ENCODE peak calls at places on chromosomes 1 and 21, in four cellular contexts. O is stomach, W is IMR-90, P is coronary artery. F is an unnamed sample.
A peak's percentile ranks its signal among the peaks of the same experiment; 100 is the strongest.

GRCh38 chr1:47230692-47231313 is 1.2 kb downstream of the TAL1 start:
- DNase-seq in P (no peak), O (no peak), W (no peak), F (no peak)

GRCh38 chr1:230501845-230502244 is 75.7 kb upstream of the PGBD5 start:
- DNase-seq in O (no peak), W (no peak), P (no peak), F (no peak)

GRCh38 chr1:30871276-30871871 is 37.2 kb downstream of the SDC3 start:
- DNase-seq in W (no peak), P (no peak), O (no peak), F (no peak)

GRCh38 chr1:235999259-235999925 is 65.5 kb downstream of the NID1 start:
- DNase-seq in O (no peak), W (peak; percentile 99), P (peak; percentile 62), F (no peak)

GRCh38 chr1:195064358-195064757 is 1543.9 kb downstream of the KCNT2 start:
- DNase-seq in P (no peak), O (no peak), W (no peak), F (no peak)

GRCh38 chr1:6625579-6626149 is 996 bp downstream of the THAP3 start:
- DNase-seq in O (peak; percentile 38), P (no peak), W (peak; percentile 71), F (no peak)

GRCh38 chr1:10045480-10046355 is 13.0 kb downstream of the UBE4B start:
- DNase-seq in P (no peak), W (peak; percentile 79), O (peak; percentile 59), F (no peak)

GRCh38 chr1:16063226-16063829 is 10.1 kb downstream of the FAM131C start:
- DNase-seq in W (no peak), P (no peak), O (no peak), F (no peak)

GRCh38 chr1:153608742-153609584 is 4.0 kb downstream of the S100A16 start:
- DNase-seq in P (peak; percentile 92), W (peak; percentile 95), O (peak; percentile 67), F (no peak)

GRCh38 chr1:185539277-185539943 is 194.8 kb upstream of the HMCN1 start:
- DNase-seq in P (no peak), O (no peak), W (no peak), F (no peak)

DNA sequence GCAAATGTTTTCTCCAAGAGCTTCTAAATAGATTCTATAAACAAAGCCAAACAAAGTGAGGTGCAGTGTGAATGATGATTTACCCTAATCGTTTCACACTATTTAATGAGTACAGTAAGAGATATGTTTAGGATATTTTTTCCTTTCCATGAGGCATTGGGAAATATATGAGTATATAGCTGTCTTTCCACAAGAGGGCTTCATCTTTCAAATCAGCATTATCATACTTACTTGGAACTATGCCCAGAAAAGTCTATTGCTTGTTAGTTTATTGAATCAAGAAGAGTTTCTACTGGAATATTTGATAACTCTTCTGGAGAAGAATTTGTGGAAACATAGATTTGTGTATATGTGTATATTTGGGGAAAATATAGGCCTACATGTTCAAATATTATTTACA is 277.1 kb upstream of the BRINP3 start:
- DNase-seq in W (peak; percentile 85), O (no peak), P (no peak), F (no peak)
- TF ChIP-seq CTCF in W (peak; percentile 26), O (no peak), P (no peak), F (no peak)

GRCh38 chr1:87951852-87952251 is 623.2 kb downstream of the LMO4 start:
- DNase-seq in P (no peak), O (no peak), W (peak; percentile 47), F (no peak)
- TF ChIP-seq CTCF in P (no peak), O (no peak), W (no peak), F (no peak)

GRCh38 chr1:26538480-26539412 is 9.2 kb downstream of the RPS6KA1 start:
- DNase-seq in W (peak; percentile 26), P (peak; percentile 69), O (peak; percentile 58), F (no peak)

GRCh38 chr1:26536521-26536920 is 7.0 kb downstream of the RPS6KA1 start:
- DNase-seq in W (no peak), P (no peak), O (no peak), F (no peak)

GRCh38 chr1:26539722-26540121 is 10.2 kb downstream of the RPS6KA1 start:
- DNase-seq in W (peak; percentile 32), O (no peak), P (peak; percentile 69), F (no peak)

GRCh38 chr1:26536081-26536480 is 6.5 kb downstream of the RPS6KA1 start:
- DNase-seq in O (no peak), W (no peak), P (no peak), F (no peak)

DNA sequence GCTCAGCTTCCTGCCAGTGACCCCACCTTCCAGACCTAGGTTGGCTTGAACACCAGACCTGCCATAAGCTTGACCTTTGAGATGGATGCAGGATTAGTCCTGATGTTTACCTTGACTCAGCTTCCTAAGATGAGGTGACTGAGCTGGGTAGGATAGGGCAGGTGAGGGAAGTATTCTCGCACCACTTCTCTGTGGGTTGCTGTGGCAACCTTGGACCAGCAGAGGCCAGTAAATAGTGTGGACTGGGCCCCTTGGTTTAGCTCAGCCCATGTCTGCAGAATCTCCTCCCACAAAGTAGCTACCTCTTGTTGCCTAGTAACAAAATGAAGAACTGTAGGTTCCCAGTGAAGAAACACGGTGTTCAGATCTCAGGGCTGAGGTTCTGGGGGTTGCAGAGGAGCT is 8.4 kb downstream of the RPS6KA1 start:
- DNase-seq in P (no peak), O (no peak), W (peak; percentile 45), F (no peak)
- TF ChIP-seq CTCF in P (no peak), O (no peak), W (peak; percentile 42), F (peak; percentile 33)

GRCh38 chr21:45740088-45740440 is 96.5 kb downstream of the PCBP3 start:
- DNase-seq in P (no peak), W (no peak), O (no peak), F (no peak)

GRCh38 chr21:45737485-45738166 is 94.1 kb downstream of the PCBP3 start:
- DNase-seq in W (no peak), P (no peak), O (no peak), F (no peak)

GRCh38 chr21:45739218-45740087 is 95.9 kb downstream of the PCBP3 start:
- DNase-seq in W (no peak), P (no peak), O (no peak), F (no peak)

GRCh38 chr21:45741691-45742090 is 98.2 kb downstream of the PCBP3 start:
- DNase-seq in O (no peak), W (peak; percentile 10), P (no peak), F (no peak)

GRCh38 chr21:45740491-45741357 is 97.2 kb downstream of the PCBP3 start:
- DNase-seq in P (no peak), O (no peak), W (no peak), F (no peak)
- TF ChIP-seq CTCF in P (no peak), O (no peak), W (no peak), F (no peak)

GRCh38 chr1:14571810-14572767 is 26.4 kb upstream of the KAZN start:
- DNase-seq in W (no peak), O (no peak), P (no peak), F (no peak)
- TF ChIP-seq CTCF in W (no peak), O (no peak), P (no peak), F (peak; percentile 67)

DNA sequence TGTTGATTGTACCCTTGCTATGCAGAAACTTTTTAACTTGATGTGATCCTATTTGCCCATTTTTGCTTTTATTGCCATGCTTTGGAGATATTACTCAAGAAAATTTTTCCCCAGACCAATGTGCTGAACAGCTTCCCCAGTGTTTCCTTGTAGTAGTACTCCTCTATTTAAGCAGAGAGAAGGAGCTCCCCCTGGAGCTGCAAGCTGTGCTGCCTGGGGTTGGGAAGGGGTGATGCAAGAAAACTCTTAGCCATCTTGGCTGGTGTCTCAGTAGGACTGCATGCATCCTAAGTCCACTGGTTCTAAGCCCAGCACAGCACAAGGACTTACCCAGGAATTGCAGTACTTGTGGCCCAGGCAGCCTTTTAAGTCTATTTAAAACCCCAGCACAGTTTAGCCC is 121.6 kb downstream of the NTMT2 start:
- DNase-seq in P (no peak), O (no peak), W (peak; percentile 8), F (no peak)
- TF ChIP-seq CTCF in P (no peak), O (no peak), W (no peak), F (peak; percentile 23)

GRCh38 chr1:155079487-155080249 is 1.0 kb downstream of the EFNA3 start:
- DNase-seq in O (no peak), W (no peak), P (no peak), F (no peak)
- TF ChIP-seq CTCF in O (no peak), W (no peak), P (no peak), F (no peak)

F was measured in type B pancreatic cell.